ENCODE peak calls at places on chromosomes 12 and 14, in six cellular contexts. I is sciatic nerve; M is activated CD4-positive, alpha-beta T cell treated with anti-CD3 and anti-CD28 coated beads for 24 hours; D is brain pericyte; Q is colonic mucosa; N is stomach. U is an unnamed sample.
A peak's percentile ranks its signal among the peaks of the same experiment; 100 is the strongest.

GRCh38 chr12:119791453-119791852 is 85.7 kb downstream of the CIT start:
- DNase-seq in Q (no peak), D (no peak), M (no peak), I (no peak), N (no peak), U (no peak)

GRCh38 chr12:54628186-54628846 is 6.4 kb downstream of the LACRT start:
- DNase-seq in D (no peak), I (no peak), M (no peak), N (no peak), Q (no peak), U (no peak)

GRCh38 chr14:65213316-65213715 is 111.0 kb upstream of the MAX start:
- DNase-seq in N (no peak), D (no peak), I (no peak), M (no peak), Q (no peak), U (no peak)

GRCh38 chr14:75562048-75562447 is 16.4 kb upstream of the FLVCR2 start:
- DNase-seq in D (no peak), M (no peak), N (no peak), Q (no peak), I (no peak), U (no peak)

GRCh38 chr14:99521176-99522024 is 40.2 kb downstream of the CCNK start:
- DNase-seq in M (no peak), D (no peak), Q (no peak), N (no peak), I (no peak), U (no peak)

GRCh38 chr14:73188501-73188903 is 48.8 kb upstream of the PAPLN start:
- DNase-seq in M (no peak), D (peak; percentile 18), I (no peak), N (no peak), Q (no peak), U (peak; percentile 38)

GRCh38 chr12:64825143-64826011 is 930 bp downstream of the TBC1D30 start:
- DNase-seq in I (no peak), D (no peak), Q (no peak), M (no peak), N (peak; percentile 25), U (no peak)

GRCh38 chr12:132559652-132560420 is 50.5 kb downstream of the LRCOL1 start:
- DNase-seq in Q (peak; percentile 45), M (peak; percentile 37), D (no peak), N (peak; percentile 49), I (no peak), U (peak; percentile 19)

GRCh38 chr14:38238332-38238731 is 17.6 kb downstream of the CLEC14A start:
- DNase-seq in I (no peak), Q (no peak), N (no peak), M (no peak), D (no peak), U (peak; percentile 66)

GRCh38 chr12:53100466-53101151 is 2.7 kb upstream of the SOAT2 start:
- DNase-seq in I (peak; percentile 59), N (peak; percentile 5), D (no peak), Q (peak; percentile 15), M (no peak), U (no peak)

GRCh38 chr14:73996731-73997107 is 22.4 kb downstream of the ENTPD5 start:
- DNase-seq in M (no peak), D (no peak), I (no peak), Q (no peak), N (no peak), U (no peak)

GRCh38 chr12:30219047-30219446 is 435.3 kb upstream of the TMTC1 start:
- DNase-seq in N (no peak), D (no peak), M (no peak), Q (no peak), I (no peak), U (no peak)

GRCh38 chr14:78164226-78164853 is 5.8 kb upstream of the NRXN3 start:
- DNase-seq in N (peak; percentile 47), M (no peak), D (no peak), I (no peak), Q (peak; percentile 48), U (no peak)

GRCh38 chr14:34692348-34692747 is 22.0 kb downstream of the CFL2 start:
- DNase-seq in M (no peak), I (no peak), Q (no peak), N (no peak), D (no peak), U (peak; percentile 73)

GRCh38 chr12:90287585-90287984 is 578.9 kb upstream of the ATP2B1 start:
- DNase-seq in D (no peak), I (no peak), N (no peak), Q (no peak), M (no peak), U (peak; percentile 36)

GRCh38 chr14:98056946-98057345 is 1215.1 kb downstream of the BCL11B start:
- DNase-seq in D (no peak), I (no peak), M (no peak), N (no peak), Q (no peak), U (no peak)

U was measured in LHCN-M2.